ENCODE peak calls at places on chromosomes 6 and 20, in five cellular contexts. F is stimulated activated naive CD4-positive, alpha-beta T cell; W is lung microvascular endothelial cell; H is GM23248; K is NCI-H774. U is an unnamed sample.

GRCh38 chr6:3723966-3724365 is 27.5 kb downstream of the PXDC1 start:
- DNase-seq in H (no peak), F (no peak), K (no peak), W (peak; percentile 23), U (no peak)

GRCh38 chr6:152233547-152234320 is 403.4 kb downstream of the SYNE1 start:
- DNase-seq in W (no peak), K (no peak), F (no peak), H (no peak), U (no peak)

GRCh38 chr6:101597711-101598110 is 204.2 kb downstream of the GRIK2 start:
- DNase-seq in H (peak; percentile 85), K (no peak), W (no peak), F (no peak), U (peak; percentile 63)

GRCh38 chr6:35663447-35664235 is 25.1 kb downstream of the FKBP5 start:
- DNase-seq in K (no peak), W (peak; percentile 64), H (peak; percentile 86), F (no peak), U (no peak)

GRCh38 chr6:33014841-33015634 is 5.6 kb upstream of the HLA-DOA start:
- DNase-seq in W (peak; percentile 87), K (peak; percentile 26), H (peak; percentile 79), F (peak; percentile 18), U (peak; percentile 78)

GRCh38 chr6:52876056-52876787 is 33.3 kb downstream of the GSTA3 start:
- DNase-seq in H (peak; percentile 8), K (no peak), W (no peak), F (no peak), U (peak; percentile 22)

GRCh38 chr6:113412589-113413367 is 444.4 kb upstream of the MARCKS start:
- DNase-seq in H (peak; percentile 28), W (no peak), F (no peak), K (no peak), U (peak; percentile 49)

GRCh38 chr6:3938715-3939376 is 89.7 kb downstream of the FAM50B start:
- DNase-seq in H (no peak), F (no peak), W (no peak), K (no peak), U (no peak)

GRCh38 chr6:158554611-158555361 is 5.1 kb upstream of the TMEM181 start:
- DNase-seq in W (peak; percentile 69), K (peak; percentile 47), F (no peak), H (no peak), U (no peak)

GRCh38 chr6:114033606-114034005 is 62.7 kb upstream of the HDAC2 start:
- DNase-seq in F (no peak), K (no peak), H (no peak), W (no peak), U (no peak)

GRCh38 chr20:54690323-54690722 is 214.9 kb downstream of the DOK5 start:
- DNase-seq in F (no peak), H (no peak), W (no peak), K (no peak), U (no peak)

GRCh38 chr6:79868098-79868722 is 79.1 kb downstream of the ELOVL4 start:
- DNase-seq in K (peak; percentile 86), F (no peak), W (peak; percentile 76), H (peak; percentile 78), U (peak; percentile 69)

GRCh38 chr6:33860706-33861474 is 57.1 kb upstream of the MLN start:
- DNase-seq in W (peak; percentile 24), H (peak; percentile 75), F (peak; percentile 17), K (no peak), U (no peak)

GRCh38 chr6:158219229-158219628 is 51.1 kb downstream of the GTF2H5 start:
- DNase-seq in K (no peak), W (no peak), F (no peak), H (peak; percentile 96), U (peak; percentile 61)

GRCh38 chr6:31399589-31400466 is 3.6 kb upstream of the MICA start:
- DNase-seq in W (peak; percentile 85), F (peak; percentile 61), H (peak; percentile 97), K (peak; percentile 61), U (peak; percentile 90)

GRCh38 chr6:134351615-134352474 is 33.9 kb upstream of the SGK1 start:
- DNase-seq in F (no peak), K (no peak), W (no peak), H (no peak), U (peak; percentile 9)

GRCh38 chr6:105744815-105745214 is 341.3 kb upstream of the PRDM1 start:
- DNase-seq in H (peak; percentile 22), W (no peak), F (no peak), K (no peak), U (no peak)

GRCh38 chr20:33568378-33569289 is 78.7 kb downstream of the CBFA2T2 start:
- DNase-seq in F (no peak), K (peak; percentile 97), H (peak; percentile 22), W (peak; percentile 64), U (no peak)

U was measured in RPMI7951.